ENCODE peak calls at places on chromosomes 5 and 9, in four cellular contexts. W is right atrium auricular region, S is adrenal gland, Z is right cardiac atrium. N is an unnamed sample.

GRCh38 chr9:114627553-114627952 is 16.5 kb downstream of the TMEM268 start:
- DNase-seq in Z (no peak), S (no peak), W (no peak), N (no peak)

GRCh38 chr5:1799602-1800469 is at the start of gene MRPL36:
- DNase-seq in S (peak; percentile 97), W (peak; percentile 92), Z (peak; percentile 93), N (peak; percentile 96)

GRCh38 chr9:85741112-85741874 is 461 bp downstream of the AGTPBP1 start:
- DNase-seq in Z (peak; percentile 41), W (no peak), S (peak; percentile 65), N (peak; percentile 67)

GRCh38 chr5:90982576-90982975 is 400.5 kb downstream of the ARRDC3 start:
- DNase-seq in W (no peak), Z (no peak), S (peak; percentile 71), N (no peak)

GRCh38 chr5:100550531-100551036 is 15.4 kb downstream of the FAM174A start:
- DNase-seq in Z (no peak), W (no peak), S (no peak), N (no peak)

GRCh38 chr5:16574789-16575785 is 41.7 kb downstream of the RETREG1 start:
- DNase-seq in S (peak; percentile 59), Z (peak; percentile 46), W (no peak), N (no peak)

GRCh38 chr9:4519604-4520003 is 29.3 kb downstream of the SLC1A1 start:
- DNase-seq in Z (no peak), S (no peak), W (no peak), N (no peak)

GRCh38 chr5:1322955-1323802 is 21.7 kb downstream of the CLPTM1L start:
- DNase-seq in S (no peak), Z (no peak), W (no peak), N (peak; percentile 19)

GRCh38 chr9:98099898-98100297 is 19.1 kb downstream of the TRIM14 start:
- DNase-seq in W (no peak), Z (no peak), S (peak; percentile 43), N (no peak)

GRCh38 chr9:37582548-37583157 is 6.5 kb upstream of the FBXO10 start:
- DNase-seq in W (no peak), S (no peak), Z (no peak), N (no peak)

GRCh38 chr5:31640024-31640423 is 1.1 kb downstream of the PDZD2 start:
- DNase-seq in W (no peak), Z (no peak), S (no peak), N (no peak)

GRCh38 chr9:111598730-111599091 is 736 bp downstream of the PTGR1 start:
- DNase-seq in S (peak; percentile 73), W (peak; percentile 74), Z (peak; percentile 44), N (peak; percentile 24)

GRCh38 chr5:91074615-91075014 is 308.5 kb downstream of the ARRDC3 start:
- DNase-seq in Z (no peak), S (no peak), W (no peak), N (no peak)

GRCh38 chr5:147403659-147404640 is 105.9 kb downstream of the DPYSL3 start:
- DNase-seq in Z (peak; percentile 68), W (peak; percentile 91), S (peak; percentile 85), N (no peak)

GRCh38 chr5:81922790-81923398 is 48.9 kb upstream of the ATG10 start:
- DNase-seq in Z (no peak), W (no peak), S (no peak), N (no peak)

GRCh38 chr5:81147011-81147594 is 86.0 kb upstream of the CKMT2 start:
- DNase-seq in S (no peak), W (no peak), Z (no peak), N (no peak)

GRCh38 chr9:29129763-29130162 is 1556.5 kb upstream of the C9orf72 start:
- DNase-seq in S (no peak), W (no peak), Z (no peak), N (no peak)

GRCh38 chr9:124386201-124386600 is 29.0 kb downstream of the PSMB7 start:
- DNase-seq in Z (no peak), W (no peak), S (no peak), N (no peak)

GRCh38 chr5:81631124-81631523 is 119.8 kb downstream of the SSBP2 start:
- DNase-seq in Z (no peak), W (no peak), S (no peak), N (peak; percentile 55)

GRCh38 chr9:105154723-105155191 is 89.7 kb upstream of the SLC44A1 start:
- DNase-seq in W (no peak), Z (no peak), S (no peak), N (no peak)

GRCh38 chr5:121100931-121101330 is 636.8 kb downstream of the PRR16 start:
- DNase-seq in Z (no peak), W (no peak), S (no peak), N (no peak)

GRCh38 chr5:125263346-125263745 is 516.9 kb upstream of the ZNF608 start:
- DNase-seq in S (no peak), Z (no peak), W (no peak), N (no peak)

GRCh38 chr9:123742009-123742767 is 187.7 kb downstream of the DENND1A start:
- DNase-seq in W (peak; percentile 66), S (no peak), Z (peak; percentile 54), N (no peak)

GRCh38 chr9:120324996-120325642 is 254.8 kb downstream of the CDK5RAP2 start:
- DNase-seq in S (no peak), Z (no peak), W (no peak), N (no peak)

GRCh38 chr5:107367480-107367879 is 303.3 kb downstream of the EFNA5 start:
- DNase-seq in S (no peak), Z (no peak), W (no peak), N (no peak)

GRCh38 chr5:171226864-171227263 is 82.2 kb upstream of the TLX3 start:
- DNase-seq in Z (no peak), S (no peak), W (no peak), N (no peak)

GRCh38 chr5:61053937-61054336 is 108.3 kb downstream of the SMIM15 start:
- DNase-seq in S (no peak), W (no peak), Z (no peak), N (no peak)

GRCh38 chr5:176648467-176649194 is 1.3 kb downstream of the TSPAN17 start:
- DNase-seq in Z (no peak), S (no peak), W (no peak), N (peak; percentile 46)

GRCh38 chr9:79489241-79490000 is 82.3 kb upstream of the TLE4 start:
- DNase-seq in S (no peak), W (no peak), Z (peak; percentile 48), N (no peak)

N was measured in activated naive CD4-positive, alpha-beta T cell treated with anti-CD3 and anti-CD28 coated beads, Interleukin-2, amount 10 ng/mL, durations not matched to agents 7 days and 5 days.